ENCODE peak calls at places on chromosomes 16 and 17, in eight cellular contexts. One of them, this sample, is unnamed.

GRCh38 chr16:74973304-74973703 is 11.6 kb downstream of the WDR59 start:
- DNase-seq in stimulated activated CD4-positive, alpha-beta T cell treated with anti-CD3 and anti-CD28 coated beads, Interleukin-1b, Interleukin-23, amount 100 ng/mL, for 24 hours: no peak
- DNase-seq in fibroblast of mammary gland: no peak
- DNase-seq in substantia nigra: no peak
- DNase-seq in activated CD8-positive, alpha-beta memory T cell treated with anti-CD3 and anti-CD28 coated beads for 48 hours: no peak
- DNase-seq in psoas muscle: no peak
- DNase-seq in H9: no peak
- DNase-seq in activated T-cell treated with anti-CD3 and anti-CD28 coated beads for 24 hours: no peak
- DNase-seq in this sample: no peak

GRCh38 chr17:73933164-73933766 is 270.2 kb upstream of the RPL38 start:
- DNase-seq in activated CD8-positive, alpha-beta memory T cell treated with anti-CD3 and anti-CD28 coated beads for 48 hours: no peak
- DNase-seq in fibroblast of mammary gland: no peak
- DNase-seq in H9: no peak
- DNase-seq in stimulated activated CD4-positive, alpha-beta T cell treated with anti-CD3 and anti-CD28 coated beads, Interleukin-1b, Interleukin-23, amount 100 ng/mL, for 24 hours: no peak
- DNase-seq in substantia nigra: no peak
- DNase-seq in psoas muscle: no peak
- DNase-seq in activated T-cell treated with anti-CD3 and anti-CD28 coated beads for 24 hours: no peak
- DNase-seq in this sample: no peak

GRCh38 chr16:28218109-28218508 is 6.3 kb upstream of the XPO6 start:
- DNase-seq in fibroblast of mammary gland: peak
- DNase-seq in activated CD8-positive, alpha-beta memory T cell treated with anti-CD3 and anti-CD28 coated beads for 48 hours: no peak
- DNase-seq in H9: peak
- DNase-seq in psoas muscle: no peak
- DNase-seq in stimulated activated CD4-positive, alpha-beta T cell treated with anti-CD3 and anti-CD28 coated beads, Interleukin-1b, Interleukin-23, amount 100 ng/mL, for 24 hours: peak
- DNase-seq in activated T-cell treated with anti-CD3 and anti-CD28 coated beads for 24 hours: peak
- DNase-seq in substantia nigra: no peak
- DNase-seq in this sample: peak

GRCh38 chr17:56125830-56126819 is 27.1 kb upstream of the ANKFN1 start:
- DNase-seq in H9: peak
- DNase-seq in substantia nigra: no peak
- DNase-seq in fibroblast of mammary gland: peak
- DNase-seq in activated T-cell treated with anti-CD3 and anti-CD28 coated beads for 24 hours: no peak
- DNase-seq in activated CD8-positive, alpha-beta memory T cell treated with anti-CD3 and anti-CD28 coated beads for 48 hours: no peak
- DNase-seq in stimulated activated CD4-positive, alpha-beta T cell treated with anti-CD3 and anti-CD28 coated beads, Interleukin-1b, Interleukin-23, amount 100 ng/mL, for 24 hours: no peak
- DNase-seq in psoas muscle: no peak
- DNase-seq in this sample: peak

GRCh38 chr17:7384489-7385081 is 3.7 kb downstream of the TNK1 start:
- DNase-seq in H9: no peak
- DNase-seq in activated CD8-positive, alpha-beta memory T cell treated with anti-CD3 and anti-CD28 coated beads for 48 hours: no peak
- DNase-seq in activated T-cell treated with anti-CD3 and anti-CD28 coated beads for 24 hours: no peak
- DNase-seq in stimulated activated CD4-positive, alpha-beta T cell treated with anti-CD3 and anti-CD28 coated beads, Interleukin-1b, Interleukin-23, amount 100 ng/mL, for 24 hours: no peak
- DNase-seq in psoas muscle: no peak
- DNase-seq in substantia nigra: no peak
- DNase-seq in fibroblast of mammary gland: no peak
- DNase-seq in this sample: no peak

GRCh38 chr16:62225675-62226074 is 189.4 kb upstream of the CDH8 start:
- DNase-seq in fibroblast of mammary gland: peak
- DNase-seq in stimulated activated CD4-positive, alpha-beta T cell treated with anti-CD3 and anti-CD28 coated beads, Interleukin-1b, Interleukin-23, amount 100 ng/mL, for 24 hours: no peak
- DNase-seq in substantia nigra: peak
- DNase-seq in activated T-cell treated with anti-CD3 and anti-CD28 coated beads for 24 hours: no peak
- DNase-seq in psoas muscle: peak
- DNase-seq in H9: peak
- DNase-seq in activated CD8-positive, alpha-beta memory T cell treated with anti-CD3 and anti-CD28 coated beads for 48 hours: no peak
- DNase-seq in this sample: peak

GRCh38 chr16:89350701-89351380 is 133.3 kb downstream of the ZNF778 start:
- DNase-seq in stimulated activated CD4-positive, alpha-beta T cell treated with anti-CD3 and anti-CD28 coated beads, Interleukin-1b, Interleukin-23, amount 100 ng/mL, for 24 hours: no peak
- DNase-seq in fibroblast of mammary gland: peak
- DNase-seq in activated T-cell treated with anti-CD3 and anti-CD28 coated beads for 24 hours: no peak
- DNase-seq in H9: no peak
- DNase-seq in activated CD8-positive, alpha-beta memory T cell treated with anti-CD3 and anti-CD28 coated beads for 48 hours: no peak
- DNase-seq in psoas muscle: no peak
- DNase-seq in substantia nigra: no peak
- DNase-seq in this sample: peak

GRCh38 chr16:87003414-87003755 is 313.8 kb downstream of the C16orf95 start:
- DNase-seq in H9: peak
- DNase-seq in activated CD8-positive, alpha-beta memory T cell treated with anti-CD3 and anti-CD28 coated beads for 48 hours: no peak
- DNase-seq in substantia nigra: no peak
- DNase-seq in psoas muscle: no peak
- DNase-seq in activated T-cell treated with anti-CD3 and anti-CD28 coated beads for 24 hours: no peak
- DNase-seq in stimulated activated CD4-positive, alpha-beta T cell treated with anti-CD3 and anti-CD28 coated beads, Interleukin-1b, Interleukin-23, amount 100 ng/mL, for 24 hours: no peak
- DNase-seq in fibroblast of mammary gland: peak
- DNase-seq in this sample: no peak

GRCh38 chr17:81641825-81642489 is 5.0 kb downstream of the TSPAN10 start:
- DNase-seq in psoas muscle: no peak
- DNase-seq in stimulated activated CD4-positive, alpha-beta T cell treated with anti-CD3 and anti-CD28 coated beads, Interleukin-1b, Interleukin-23, amount 100 ng/mL, for 24 hours: no peak
- DNase-seq in fibroblast of mammary gland: peak
- DNase-seq in H9: no peak
- DNase-seq in activated CD8-positive, alpha-beta memory T cell treated with anti-CD3 and anti-CD28 coated beads for 48 hours: no peak
- DNase-seq in substantia nigra: no peak
- DNase-seq in activated T-cell treated with anti-CD3 and anti-CD28 coated beads for 24 hours: no peak
- DNase-seq in this sample: peak

GRCh38 chr17:28645576-28645939 is 600 bp upstream of the BLTP2 start:
- DNase-seq in activated CD8-positive, alpha-beta memory T cell treated with anti-CD3 and anti-CD28 coated beads for 48 hours: no peak
- DNase-seq in fibroblast of mammary gland: no peak
- DNase-seq in H9: no peak
- DNase-seq in stimulated activated CD4-positive, alpha-beta T cell treated with anti-CD3 and anti-CD28 coated beads, Interleukin-1b, Interleukin-23, amount 100 ng/mL, for 24 hours: no peak
- DNase-seq in activated T-cell treated with anti-CD3 and anti-CD28 coated beads for 24 hours: no peak
- DNase-seq in psoas muscle: no peak
- DNase-seq in substantia nigra: no peak
- DNase-seq in this sample: no peak

GRCh38 chr17:59760164-59760563 is 52.7 kb downstream of the VMP1 start:
- DNase-seq in activated T-cell treated with anti-CD3 and anti-CD28 coated beads for 24 hours: no peak
- DNase-seq in activated CD8-positive, alpha-beta memory T cell treated with anti-CD3 and anti-CD28 coated beads for 48 hours: no peak
- DNase-seq in fibroblast of mammary gland: no peak
- DNase-seq in psoas muscle: no peak
- DNase-seq in substantia nigra: no peak
- DNase-seq in stimulated activated CD4-positive, alpha-beta T cell treated with anti-CD3 and anti-CD28 coated beads, Interleukin-1b, Interleukin-23, amount 100 ng/mL, for 24 hours: no peak
- DNase-seq in H9: no peak
- DNase-seq in this sample: no peak

GRCh38 chr16:22782299-22782698 is 31.7 kb upstream of the HS3ST2 start:
- DNase-seq in psoas muscle: no peak
- DNase-seq in fibroblast of mammary gland: no peak
- DNase-seq in stimulated activated CD4-positive, alpha-beta T cell treated with anti-CD3 and anti-CD28 coated beads, Interleukin-1b, Interleukin-23, amount 100 ng/mL, for 24 hours: no peak
- DNase-seq in H9: no peak
- DNase-seq in activated T-cell treated with anti-CD3 and anti-CD28 coated beads for 24 hours: no peak
- DNase-seq in activated CD8-positive, alpha-beta memory T cell treated with anti-CD3 and anti-CD28 coated beads for 48 hours: no peak
- DNase-seq in substantia nigra: no peak
- DNase-seq in this sample: no peak

GRCh38 chr17:82876149-82876548 is 36.3 kb upstream of the ZNF750 start:
- DNase-seq in substantia nigra: no peak
- DNase-seq in stimulated activated CD4-positive, alpha-beta T cell treated with anti-CD3 and anti-CD28 coated beads, Interleukin-1b, Interleukin-23, amount 100 ng/mL, for 24 hours: no peak
- DNase-seq in H9: no peak
- DNase-seq in psoas muscle: peak
- DNase-seq in activated T-cell treated with anti-CD3 and anti-CD28 coated beads for 24 hours: no peak
- DNase-seq in fibroblast of mammary gland: peak
- DNase-seq in activated CD8-positive, alpha-beta memory T cell treated with anti-CD3 and anti-CD28 coated beads for 48 hours: no peak
- DNase-seq in this sample: peak

GRCh38 chr16:79954920-79955705 is 354.6 kb upstream of the MAF start:
- DNase-seq in activated CD8-positive, alpha-beta memory T cell treated with anti-CD3 and anti-CD28 coated beads for 48 hours: no peak
- DNase-seq in activated T-cell treated with anti-CD3 and anti-CD28 coated beads for 24 hours: no peak
- DNase-seq in fibroblast of mammary gland: no peak
- DNase-seq in substantia nigra: no peak
- DNase-seq in psoas muscle: no peak
- DNase-seq in stimulated activated CD4-positive, alpha-beta T cell treated with anti-CD3 and anti-CD28 coated beads, Interleukin-1b, Interleukin-23, amount 100 ng/mL, for 24 hours: no peak
- DNase-seq in H9: no peak
- DNase-seq in this sample: no peak

GRCh38 chr17:71496552-71496951 is 624.3 kb upstream of the SOX9 start:
- DNase-seq in activated CD8-positive, alpha-beta memory T cell treated with anti-CD3 and anti-CD28 coated beads for 48 hours: no peak
- DNase-seq in H9: no peak
- DNase-seq in stimulated activated CD4-positive, alpha-beta T cell treated with anti-CD3 and anti-CD28 coated beads, Interleukin-1b, Interleukin-23, amount 100 ng/mL, for 24 hours: no peak
- DNase-seq in fibroblast of mammary gland: no peak
- DNase-seq in psoas muscle: no peak
- DNase-seq in activated T-cell treated with anti-CD3 and anti-CD28 coated beads for 24 hours: no peak
- DNase-seq in substantia nigra: no peak
- DNase-seq in this sample: peak

GRCh38 chr17:74249966-74250365 is 24.1 kb upstream of the DNAI2 start:
- DNase-seq in substantia nigra: no peak
- DNase-seq in stimulated activated CD4-positive, alpha-beta T cell treated with anti-CD3 and anti-CD28 coated beads, Interleukin-1b, Interleukin-23, amount 100 ng/mL, for 24 hours: no peak
- DNase-seq in fibroblast of mammary gland: no peak
- DNase-seq in activated CD8-positive, alpha-beta memory T cell treated with anti-CD3 and anti-CD28 coated beads for 48 hours: no peak
- DNase-seq in activated T-cell treated with anti-CD3 and anti-CD28 coated beads for 24 hours: no peak
- DNase-seq in psoas muscle: no peak
- DNase-seq in H9: no peak
- DNase-seq in this sample: no peak

GRCh38 chr16:4021916-4022315 is 94.3 kb downstream of the ADCY9 start:
- DNase-seq in substantia nigra: no peak
- DNase-seq in activated CD8-positive, alpha-beta memory T cell treated with anti-CD3 and anti-CD28 coated beads for 48 hours: no peak
- DNase-seq in stimulated activated CD4-positive, alpha-beta T cell treated with anti-CD3 and anti-CD28 coated beads, Interleukin-1b, Interleukin-23, amount 100 ng/mL, for 24 hours: no peak
- DNase-seq in H9: no peak
- DNase-seq in fibroblast of mammary gland: no peak
- DNase-seq in activated T-cell treated with anti-CD3 and anti-CD28 coated beads for 24 hours: no peak
- DNase-seq in psoas muscle: no peak
- DNase-seq in this sample: no peak

GRCh38 chr17:45102856-45103255 is 29.5 kb downstream of the PLCD3 start:
- DNase-seq in activated CD8-positive, alpha-beta memory T cell treated with anti-CD3 and anti-CD28 coated beads for 48 hours: no peak
- DNase-seq in psoas muscle: no peak
- DNase-seq in stimulated activated CD4-positive, alpha-beta T cell treated with anti-CD3 and anti-CD28 coated beads, Interleukin-1b, Interleukin-23, amount 100 ng/mL, for 24 hours: no peak
- DNase-seq in substantia nigra: no peak
- DNase-seq in H9: no peak
- DNase-seq in fibroblast of mammary gland: no peak
- DNase-seq in activated T-cell treated with anti-CD3 and anti-CD28 coated beads for 24 hours: no peak
- DNase-seq in this sample: no peak

GRCh38 chr16:83482545-83483162 is 325.1 kb upstream of the HSBP1 start:
- DNase-seq in activated T-cell treated with anti-CD3 and anti-CD28 coated beads for 24 hours: no peak
- DNase-seq in substantia nigra: no peak
- DNase-seq in activated CD8-positive, alpha-beta memory T cell treated with anti-CD3 and anti-CD28 coated beads for 48 hours: no peak
- DNase-seq in stimulated activated CD4-positive, alpha-beta T cell treated with anti-CD3 and anti-CD28 coated beads, Interleukin-1b, Interleukin-23, amount 100 ng/mL, for 24 hours: no peak
- DNase-seq in psoas muscle: no peak
- DNase-seq in H9: no peak
- DNase-seq in fibroblast of mammary gland: no peak
- DNase-seq in this sample: no peak

GRCh38 chr17:72699566-72699965 is 392.9 kb downstream of the SLC39A11 start:
- DNase-seq in stimulated activated CD4-positive, alpha-beta T cell treated with anti-CD3 and anti-CD28 coated beads, Interleukin-1b, Interleukin-23, amount 100 ng/mL, for 24 hours: no peak
- DNase-seq in activated T-cell treated with anti-CD3 and anti-CD28 coated beads for 24 hours: no peak
- DNase-seq in H9: no peak
- DNase-seq in activated CD8-positive, alpha-beta memory T cell treated with anti-CD3 and anti-CD28 coated beads for 48 hours: no peak
- DNase-seq in psoas muscle: no peak
- DNase-seq in substantia nigra: no peak
- DNase-seq in fibroblast of mammary gland: peak
- DNase-seq in this sample: no peak

GRCh38 chr17:4600563-4600962 is 16.2 kb downstream of the SMTNL2 start:
- DNase-seq in activated T-cell treated with anti-CD3 and anti-CD28 coated beads for 24 hours: no peak
- DNase-seq in psoas muscle: peak
- DNase-seq in stimulated activated CD4-positive, alpha-beta T cell treated with anti-CD3 and anti-CD28 coated beads, Interleukin-1b, Interleukin-23, amount 100 ng/mL, for 24 hours: no peak
- DNase-seq in fibroblast of mammary gland: no peak
- DNase-seq in H9: peak
- DNase-seq in activated CD8-positive, alpha-beta memory T cell treated with anti-CD3 and anti-CD28 coated beads for 48 hours: no peak
- DNase-seq in substantia nigra: no peak
- DNase-seq in this sample: peak

GRCh38 chr17:27455569-27455913 is 707 bp upstream of the KSR1 start:
- DNase-seq in activated T-cell treated with anti-CD3 and anti-CD28 coated beads for 24 hours: no peak
- DNase-seq in fibroblast of mammary gland: no peak
- DNase-seq in activated CD8-positive, alpha-beta memory T cell treated with anti-CD3 and anti-CD28 coated beads for 48 hours: no peak
- DNase-seq in psoas muscle: no peak
- DNase-seq in substantia nigra: no peak
- DNase-seq in stimulated activated CD4-positive, alpha-beta T cell treated with anti-CD3 and anti-CD28 coated beads, Interleukin-1b, Interleukin-23, amount 100 ng/mL, for 24 hours: no peak
- DNase-seq in H9: no peak
- DNase-seq in this sample: no peak

GRCh38 chr16:11639925-11640899 is 28.0 kb upstream of the SNN start:
- DNase-seq in H9: peak
- DNase-seq in substantia nigra: no peak
- DNase-seq in activated T-cell treated with anti-CD3 and anti-CD28 coated beads for 24 hours: no peak
- DNase-seq in activated CD8-positive, alpha-beta memory T cell treated with anti-CD3 and anti-CD28 coated beads for 48 hours: no peak
- DNase-seq in fibroblast of mammary gland: peak
- DNase-seq in stimulated activated CD4-positive, alpha-beta T cell treated with anti-CD3 and anti-CD28 coated beads, Interleukin-1b, Interleukin-23, amount 100 ng/mL, for 24 hours: no peak
- DNase-seq in psoas muscle: peak
- DNase-seq in this sample: peak

GRCh38 chr17:14209215-14209614 is 27.4 kb downstream of the CDRT15 start:
- DNase-seq in H9: no peak
- DNase-seq in substantia nigra: no peak
- DNase-seq in activated CD8-positive, alpha-beta memory T cell treated with anti-CD3 and anti-CD28 coated beads for 48 hours: no peak
- DNase-seq in psoas muscle: no peak
- DNase-seq in activated T-cell treated with anti-CD3 and anti-CD28 coated beads for 24 hours: no peak
- DNase-seq in stimulated activated CD4-positive, alpha-beta T cell treated with anti-CD3 and anti-CD28 coated beads, Interleukin-1b, Interleukin-23, amount 100 ng/mL, for 24 hours: no peak
- DNase-seq in fibroblast of mammary gland: no peak
- DNase-seq in this sample: peak

GRCh38 chr17:1787301-1787902 is 25.5 kb downstream of the SERPINF1 start:
- DNase-seq in H9: no peak
- DNase-seq in psoas muscle: peak
- DNase-seq in stimulated activated CD4-positive, alpha-beta T cell treated with anti-CD3 and anti-CD28 coated beads, Interleukin-1b, Interleukin-23, amount 100 ng/mL, for 24 hours: no peak
- DNase-seq in activated CD8-positive, alpha-beta memory T cell treated with anti-CD3 and anti-CD28 coated beads for 48 hours: no peak
- DNase-seq in fibroblast of mammary gland: peak
- DNase-seq in activated T-cell treated with anti-CD3 and anti-CD28 coated beads for 24 hours: no peak
- DNase-seq in substantia nigra: no peak
- DNase-seq in this sample: peak

GRCh38 chr16:12497558-12497957 is 306.1 kb downstream of the CPPED1 start:
- DNase-seq in fibroblast of mammary gland: no peak
- DNase-seq in activated CD8-positive, alpha-beta memory T cell treated with anti-CD3 and anti-CD28 coated beads for 48 hours: no peak
- DNase-seq in H9: no peak
- DNase-seq in substantia nigra: no peak
- DNase-seq in activated T-cell treated with anti-CD3 and anti-CD28 coated beads for 24 hours: no peak
- DNase-seq in psoas muscle: no peak
- DNase-seq in stimulated activated CD4-positive, alpha-beta T cell treated with anti-CD3 and anti-CD28 coated beads, Interleukin-1b, Interleukin-23, amount 100 ng/mL, for 24 hours: no peak
- DNase-seq in this sample: no peak

GRCh38 chr17:81285179-81285878 is 9.8 kb downstream of the SLC38A10 start:
- DNase-seq in activated T-cell treated with anti-CD3 and anti-CD28 coated beads for 24 hours: peak
- DNase-seq in stimulated activated CD4-positive, alpha-beta T cell treated with anti-CD3 and anti-CD28 coated beads, Interleukin-1b, Interleukin-23, amount 100 ng/mL, for 24 hours: no peak
- DNase-seq in substantia nigra: no peak
- DNase-seq in psoas muscle: peak
- DNase-seq in activated CD8-positive, alpha-beta memory T cell treated with anti-CD3 and anti-CD28 coated beads for 48 hours: peak
- DNase-seq in H9: no peak
- DNase-seq in fibroblast of mammary gland: peak
- DNase-seq in this sample: peak

GRCh38 chr16:82183004-82183397 is 13.0 kb upstream of the MPHOSPH6 start:
- DNase-seq in fibroblast of mammary gland: no peak
- DNase-seq in activated T-cell treated with anti-CD3 and anti-CD28 coated beads for 24 hours: no peak
- DNase-seq in substantia nigra: no peak
- DNase-seq in stimulated activated CD4-positive, alpha-beta T cell treated with anti-CD3 and anti-CD28 coated beads, Interleukin-1b, Interleukin-23, amount 100 ng/mL, for 24 hours: no peak
- DNase-seq in activated CD8-positive, alpha-beta memory T cell treated with anti-CD3 and anti-CD28 coated beads for 48 hours: no peak
- DNase-seq in psoas muscle: no peak
- DNase-seq in H9: no peak
- DNase-seq in this sample: peak

GRCh38 chr16:46853713-46854443 is 22.9 kb upstream of the C16orf87 start:
- DNase-seq in activated T-cell treated with anti-CD3 and anti-CD28 coated beads for 24 hours: peak
- DNase-seq in substantia nigra: peak
- DNase-seq in activated CD8-positive, alpha-beta memory T cell treated with anti-CD3 and anti-CD28 coated beads for 48 hours: no peak
- DNase-seq in psoas muscle: peak
- DNase-seq in fibroblast of mammary gland: peak
- DNase-seq in stimulated activated CD4-positive, alpha-beta T cell treated with anti-CD3 and anti-CD28 coated beads, Interleukin-1b, Interleukin-23, amount 100 ng/mL, for 24 hours: no peak
- DNase-seq in H9: peak
- DNase-seq in this sample: peak

GRCh38 chr16:30830072-30830417 is 43.0 kb upstream of the ZNF629 start:
- DNase-seq in psoas muscle: no peak
- DNase-seq in fibroblast of mammary gland: no peak
- DNase-seq in stimulated activated CD4-positive, alpha-beta T cell treated with anti-CD3 and anti-CD28 coated beads, Interleukin-1b, Interleukin-23, amount 100 ng/mL, for 24 hours: no peak
- DNase-seq in substantia nigra: no peak
- DNase-seq in activated CD8-positive, alpha-beta memory T cell treated with anti-CD3 and anti-CD28 coated beads for 48 hours: no peak
- DNase-seq in activated T-cell treated with anti-CD3 and anti-CD28 coated beads for 24 hours: no peak
- DNase-seq in H9: no peak
- DNase-seq in this sample: no peak